ENCODE peak calls at places on chromosomes 16 and 17, in seven cellular contexts. One of them, this sample, is unnamed. For H3K4me1, the result is how much of the 10 kb centered on the place peaks cover.

GRCh38 chr17:20184191-20184590 is 175.0 kb downstream of the SPECC1 start:
- DNase-seq in adrenal gland: no peak
- DNase-seq in A549: no peak
- DNase-seq in PC-3: no peak
- DNase-seq in right atrium auricular region: no peak
- DNase-seq in heart left ventricle: no peak
- DNase-seq in colonic mucosa: no peak
- DNase-seq in this sample: no peak

GRCh38 chr16:4927661-4928060 is 9.3 kb downstream of the PPL start:
- DNase-seq in PC-3: no peak
- DNase-seq in A549: no peak
- DNase-seq in colonic mucosa: no peak
- DNase-seq in right atrium auricular region: no peak
- DNase-seq in adrenal gland: no peak
- DNase-seq in heart left ventricle: no peak
- DNase-seq in this sample: no peak

GRCh38 chr16:53224932-53225533 is 170.2 kb downstream of the CHD9 start:
- DNase-seq in colonic mucosa: no peak
- DNase-seq in right atrium auricular region: no peak
- DNase-seq in A549: no peak
- DNase-seq in PC-3: peak
- DNase-seq in heart left ventricle: no peak
- DNase-seq in adrenal gland: no peak
- DNase-seq in this sample: no peak

GRCh38 chr16:70430667-70431536 is 8.0 kb downstream of the ST3GAL2 start:
- DNase-seq in colonic mucosa: no peak
- DNase-seq in heart left ventricle: no peak
- DNase-seq in adrenal gland: no peak
- DNase-seq in right atrium auricular region: no peak
- DNase-seq in A549: no peak
- DNase-seq in PC-3: peak
- DNase-seq in this sample: no peak

GRCh38 chr17:80101946-80102706 is 745 bp downstream of the GAA start:
- DNase-seq in right atrium auricular region: no peak
- DNase-seq in A549: peak
- DNase-seq in colonic mucosa: peak
- DNase-seq in adrenal gland: no peak
- DNase-seq in heart left ventricle: peak
- DNase-seq in PC-3: peak
- DNase-seq in this sample: no peak

GRCh38 chr17:75394332-75394918 is 11.1 kb downstream of the GRB2 start:
- DNase-seq in colonic mucosa: no peak
- DNase-seq in adrenal gland: no peak
- DNase-seq in PC-3: peak
- DNase-seq in right atrium auricular region: no peak
- DNase-seq in heart left ventricle: no peak
- DNase-seq in A549: no peak
- DNase-seq in this sample: no peak

GRCh38 chr17:59838196-59838911 is 54.4 kb downstream of the TUBD1 start:
- DNase-seq in A549: no peak
- DNase-seq in heart left ventricle: no peak
- DNase-seq in PC-3: peak
- DNase-seq in adrenal gland: no peak
- DNase-seq in right atrium auricular region: no peak
- DNase-seq in colonic mucosa: peak
- DNase-seq in this sample: no peak

GRCh38 chr16:86680137-86680536 is 101.8 kb downstream of the FOXL1 start:
- DNase-seq in adrenal gland: no peak
- DNase-seq in PC-3: peak
- DNase-seq in right atrium auricular region: peak
- DNase-seq in A549: no peak
- DNase-seq in heart left ventricle: no peak
- DNase-seq in colonic mucosa: no peak
- DNase-seq in this sample: no peak

GRCh38 chr17:6755281-6755680 is 565 bp upstream of the XAF1 start:
- DNase-seq in adrenal gland: no peak
- DNase-seq in right atrium auricular region: peak
- DNase-seq in colonic mucosa: peak
- DNase-seq in heart left ventricle: peak
- DNase-seq in A549: no peak
- DNase-seq in PC-3: no peak
- DNase-seq in this sample: no peak

GRCh38 chr17:83104577-83105505 is 25.4 kb downstream of the METRNL start:
- DNase-seq in PC-3: no peak
- DNase-seq in right atrium auricular region: no peak
- DNase-seq in adrenal gland: peak
- DNase-seq in heart left ventricle: no peak
- DNase-seq in A549: no peak
- DNase-seq in colonic mucosa: no peak
- DNase-seq in this sample: peak

GRCh38 chr17:32341141-32341856 is 674 bp downstream of the C17orf75 start:
- DNase-seq in right atrium auricular region: peak
- DNase-seq in adrenal gland: no peak
- DNase-seq in A549: no peak
- DNase-seq in PC-3: peak
- DNase-seq in heart left ventricle: no peak
- DNase-seq in colonic mucosa: peak
- DNase-seq in this sample: peak
- H3K4me3 ChIP-seq in right atrium auricular region: peak
- H3K4me3 ChIP-seq in adrenal gland: peak
- H3K4me3 ChIP-seq in A549: peak
- H3K4me3 ChIP-seq in PC-3: peak
- H3K4me3 ChIP-seq in heart left ventricle: peak
- H3K4me3 ChIP-seq in colonic mucosa: peak
- H3K4me3 ChIP-seq in this sample: peak

DNA sequence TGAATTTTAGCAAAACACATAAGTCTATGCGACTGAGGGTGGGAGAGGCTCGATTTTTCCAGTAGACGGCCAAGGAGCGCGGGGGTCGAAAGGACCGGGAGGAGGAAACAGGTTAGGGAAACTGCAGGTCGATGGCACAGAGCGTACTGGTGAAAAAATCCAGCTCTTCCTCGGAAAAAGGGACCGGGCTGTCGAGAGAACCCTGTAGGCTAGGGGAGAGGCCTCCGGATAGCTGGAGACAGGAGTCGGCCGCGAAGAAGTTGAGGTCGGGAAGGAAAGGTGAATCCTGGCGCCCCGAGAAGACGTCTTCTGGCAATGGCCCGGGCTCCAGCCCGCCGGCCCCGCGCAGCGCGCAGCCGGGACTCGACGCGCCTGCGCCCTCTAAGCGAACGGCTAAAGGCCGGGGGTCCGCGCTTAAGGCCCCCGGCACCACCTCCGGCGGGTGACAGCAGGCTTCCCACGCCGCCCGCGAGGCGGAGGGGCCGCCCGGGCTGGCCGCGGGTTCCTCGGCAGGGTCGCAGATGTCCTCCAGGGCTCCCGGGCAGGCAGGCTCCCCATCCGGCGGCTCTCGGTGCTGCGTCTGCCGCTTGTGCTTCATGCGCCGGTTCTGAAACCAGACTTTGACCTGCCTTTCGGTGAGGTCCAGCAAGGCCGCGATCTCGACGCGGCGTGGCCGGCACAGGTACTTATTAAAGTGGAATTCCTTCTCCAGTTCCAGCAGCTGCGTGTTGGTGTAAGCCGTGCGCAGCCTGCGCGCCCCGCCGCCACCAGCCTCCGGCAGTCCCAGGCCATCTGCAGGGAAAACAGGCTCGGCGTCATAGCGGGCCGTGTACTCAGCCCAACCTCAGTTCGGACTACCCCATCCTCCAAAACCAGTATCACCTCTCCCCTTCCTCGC is 1.7 kb downstream of the HOXB2 start:
- DNase-seq in adrenal gland: no peak
- DNase-seq in colonic mucosa: peak
- DNase-seq in right atrium auricular region: no peak
- DNase-seq in heart left ventricle: peak
- DNase-seq in PC-3: peak
- DNase-seq in A549: peak
- DNase-seq in this sample: peak
- TF ChIP-seq CTCF in adrenal gland: no peak
- TF ChIP-seq CTCF in colonic mucosa: no peak
- TF ChIP-seq CTCF in right atrium auricular region: no peak
- TF ChIP-seq CTCF in heart left ventricle: no peak
- TF ChIP-seq CTCF in PC-3: peak
- TF ChIP-seq CTCF in A549: no peak
- TF ChIP-seq CTCF in this sample: no peak

GRCh38 chr16:56683424-56684162 is 1.3 kb downstream of the MT1X start:
- DNase-seq in PC-3: no peak
- DNase-seq in A549: no peak
- DNase-seq in right atrium auricular region: no peak
- DNase-seq in heart left ventricle: no peak
- DNase-seq in colonic mucosa: no peak
- DNase-seq in adrenal gland: no peak
- DNase-seq in this sample: no peak

GRCh38 chr16:56682703-56683397 is 580 bp downstream of the MT1X start:
- DNase-seq in colonic mucosa: no peak
- DNase-seq in adrenal gland: no peak
- DNase-seq in PC-3: no peak
- DNase-seq in A549: no peak
- DNase-seq in heart left ventricle: no peak
- DNase-seq in right atrium auricular region: no peak
- DNase-seq in this sample: peak

GRCh38 chr16:56686758-56687157 is 4.5 kb downstream of the MT1X start:
- DNase-seq in right atrium auricular region: no peak
- DNase-seq in colonic mucosa: no peak
- DNase-seq in adrenal gland: no peak
- DNase-seq in A549: no peak
- DNase-seq in heart left ventricle: no peak
- DNase-seq in PC-3: no peak
- DNase-seq in this sample: no peak

GRCh38 chr16:56684256-56684925 is 2.1 kb downstream of the MT1X start:
- DNase-seq in heart left ventricle: no peak
- DNase-seq in PC-3: no peak
- DNase-seq in colonic mucosa: no peak
- DNase-seq in adrenal gland: no peak
- DNase-seq in right atrium auricular region: no peak
- DNase-seq in A549: no peak
- DNase-seq in this sample: no peak

DNA sequence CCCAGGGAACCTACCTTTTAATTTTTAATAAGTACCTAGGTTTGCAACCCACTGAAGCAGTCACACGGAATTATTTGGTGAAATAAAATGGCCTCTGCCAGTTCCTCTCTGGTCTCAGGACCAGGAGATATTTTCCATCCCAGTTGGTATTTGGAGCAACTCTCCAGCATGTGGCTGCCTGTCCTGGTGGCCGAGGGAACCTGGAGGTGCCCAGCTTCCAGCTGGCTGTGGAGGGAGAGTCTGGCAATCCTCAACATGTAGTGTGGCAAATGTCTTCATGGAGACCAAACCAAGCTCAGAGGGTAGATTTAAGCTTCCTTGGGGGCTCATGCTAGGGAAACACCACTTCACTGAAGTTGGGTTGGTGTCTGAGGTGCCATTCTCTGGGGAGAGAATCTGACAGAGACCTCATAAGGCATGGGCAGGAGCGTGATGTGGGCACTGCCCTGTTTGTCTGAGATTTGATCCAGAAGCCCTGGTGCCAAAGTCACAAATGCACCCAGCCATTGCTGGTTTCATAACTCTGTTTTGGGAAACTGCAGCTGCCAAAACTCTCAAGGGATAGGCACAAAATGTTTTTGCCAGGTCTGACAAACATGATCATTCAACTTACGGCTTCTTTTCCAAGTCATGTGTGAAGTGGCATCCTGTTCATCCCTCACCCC is 2.8 kb downstream of the MT1X start:
- DNase-seq in adrenal gland: no peak
- DNase-seq in A549: no peak
- DNase-seq in PC-3: no peak
- DNase-seq in heart left ventricle: no peak
- DNase-seq in right atrium auricular region: no peak
- DNase-seq in colonic mucosa: no peak
- DNase-seq in this sample: no peak
- H3K4me1 ChIP-seq in adrenal gland: under half
- H3K4me1 ChIP-seq in A549: under half
- H3K4me1 ChIP-seq in PC-3: under half
- H3K4me1 ChIP-seq in heart left ventricle: under half
- H3K4me1 ChIP-seq in right atrium auricular region: under half
- H3K4me1 ChIP-seq in colonic mucosa: under half
- H3K4me1 ChIP-seq in this sample: under half

GRCh38 chr16:63629272-63629671 is 1492.6 kb downstream of the CDH11 start:
- DNase-seq in PC-3: no peak
- DNase-seq in colonic mucosa: no peak
- DNase-seq in adrenal gland: no peak
- DNase-seq in heart left ventricle: no peak
- DNase-seq in right atrium auricular region: no peak
- DNase-seq in A549: no peak
- DNase-seq in this sample: no peak
- H3K4me3 ChIP-seq in PC-3: no peak
- H3K4me3 ChIP-seq in colonic mucosa: no peak
- H3K4me3 ChIP-seq in adrenal gland: no peak
- H3K4me3 ChIP-seq in heart left ventricle: no peak
- H3K4me3 ChIP-seq in right atrium auricular region: no peak
- H3K4me3 ChIP-seq in A549: no peak
- H3K4me3 ChIP-seq in this sample: no peak

This sample was measured in mucosa of descending colon.